ENCODE peak calls at places on chromosomes 13 and 19, in four cellular contexts. One of them, this sample, is unnamed. For H3K27me3, the result is how much of the 10 kb centered on the place peaks cover.

GRCh38 chr19:3028305-3029069 is 593 bp downstream of the TLE2 start:
- DNase-seq in GM23248: no peak
- DNase-seq in tibial artery: no peak
- DNase-seq in left ventricle myocardium inferior: no peak
- DNase-seq in this sample: no peak

GRCh38 chr19:35404879-35405622 is 34.2 kb downstream of the GPR42 start:
- DNase-seq in GM23248: peak
- DNase-seq in tibial artery: no peak
- DNase-seq in left ventricle myocardium inferior: no peak
- DNase-seq in this sample: peak

GRCh38 chr13:74287672-74288169 is 153.5 kb upstream of the KLF12 start:
- DNase-seq in GM23248: peak
- DNase-seq in tibial artery: peak
- DNase-seq in left ventricle myocardium inferior: peak
- DNase-seq in this sample: peak

GRCh38 chr13:75876371-75877050 is 240.4 kb downstream of the LMO7 start:
- DNase-seq in GM23248: peak
- DNase-seq in tibial artery: peak
- DNase-seq in left ventricle myocardium inferior: peak
- DNase-seq in this sample: peak

GRCh38 chr19:14507704-14508246 is 10.4 kb downstream of the DNAJB1 start:
- DNase-seq in GM23248: peak
- DNase-seq in tibial artery: no peak
- DNase-seq in left ventricle myocardium inferior: no peak
- DNase-seq in this sample: peak

GRCh38 chr13:20654156-20654555 is 49.3 kb upstream of the IL17D start:
- DNase-seq in GM23248: peak
- DNase-seq in tibial artery: no peak
- DNase-seq in left ventricle myocardium inferior: no peak
- DNase-seq in this sample: peak

GRCh38 chr13:25137624-25137892 is 34.5 kb downstream of the AMER2 start:
- DNase-seq in GM23248: no peak
- DNase-seq in tibial artery: no peak
- DNase-seq in left ventricle myocardium inferior: no peak
- DNase-seq in this sample: no peak

GRCh38 chr19:1736916-1737315 is 16.4 kb upstream of the ONECUT3 start:
- DNase-seq in GM23248: no peak
- DNase-seq in tibial artery: no peak
- DNase-seq in left ventricle myocardium inferior: no peak
- DNase-seq in this sample: no peak

GRCh38 chr19:57362419-57362818 is 932 bp upstream of the TRAPPC2B start:
- DNase-seq in GM23248: no peak
- DNase-seq in tibial artery: no peak
- DNase-seq in left ventricle myocardium inferior: no peak
- DNase-seq in this sample: no peak

GRCh38 chr13:40657961-40658360 is 8.5 kb downstream of the FOXO1 start:
- DNase-seq in GM23248: no peak
- DNase-seq in tibial artery: no peak
- DNase-seq in left ventricle myocardium inferior: no peak
- DNase-seq in this sample: no peak

GRCh38 chr19:1507763-1508506 is 4.9 kb downstream of the ADAMTSL5 start:
- DNase-seq in GM23248: peak
- DNase-seq in tibial artery: peak
- DNase-seq in left ventricle myocardium inferior: peak
- DNase-seq in this sample: peak

GRCh38 chr13:112972258-112972657 is 3.2 kb downstream of the MCF2L start:
- DNase-seq in GM23248: no peak
- DNase-seq in tibial artery: no peak
- DNase-seq in left ventricle myocardium inferior: no peak
- DNase-seq in this sample: no peak
- H3K27me3 ChIP-seq in GM23248: half or more
- H3K27me3 ChIP-seq in tibial artery: half or more
- H3K27me3 ChIP-seq in left ventricle myocardium inferior: under half
- H3K27me3 ChIP-seq in this sample: under half

DNA sequence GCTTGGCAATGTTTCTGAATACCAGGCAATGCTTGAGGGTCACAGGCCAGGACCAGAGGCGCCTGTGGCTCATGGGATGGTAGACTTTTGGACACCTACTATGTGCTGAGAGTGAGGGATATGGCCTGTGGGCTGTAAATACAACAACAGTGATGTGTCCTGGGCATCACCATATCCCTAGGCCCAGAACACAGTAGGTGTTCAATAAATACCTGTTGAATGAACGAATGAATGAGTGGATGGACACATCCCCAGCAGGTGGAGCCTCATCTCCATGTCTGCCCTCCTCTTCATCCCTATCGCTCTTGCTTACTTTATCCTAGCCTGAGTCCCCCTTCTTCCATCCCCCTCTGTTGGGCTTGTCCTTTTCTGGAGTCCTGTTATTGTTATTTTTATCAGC is 16.5 kb upstream of the NANOS2 start:
- DNase-seq in GM23248: no peak
- DNase-seq in tibial artery: no peak
- DNase-seq in left ventricle myocardium inferior: no peak
- DNase-seq in this sample: no peak
- H3K27me3 ChIP-seq in GM23248: under half
- H3K27me3 ChIP-seq in tibial artery: under half
- H3K27me3 ChIP-seq in left ventricle myocardium inferior: half or more
- H3K27me3 ChIP-seq in this sample: under half

DNA sequence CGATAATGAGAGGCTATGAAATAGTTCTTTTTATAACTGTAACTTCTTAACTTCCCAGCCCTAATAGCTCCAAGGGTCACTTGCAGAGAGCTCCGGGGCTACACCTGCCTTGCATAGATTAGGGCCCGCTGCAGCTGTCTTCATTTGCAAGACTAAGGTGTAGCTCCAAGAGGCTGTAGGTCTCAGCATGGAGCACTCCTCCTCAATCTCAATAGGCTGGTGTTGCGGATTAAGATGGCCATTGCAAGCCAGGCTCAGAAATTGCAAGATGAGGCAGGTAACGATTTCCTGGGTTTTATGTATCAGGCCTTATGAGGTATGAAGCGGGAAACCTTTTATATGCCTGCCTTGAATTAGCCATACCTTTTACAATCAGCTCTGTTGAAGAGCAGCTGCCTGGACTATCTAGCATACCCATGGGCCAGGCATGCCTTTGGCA is 185.7 kb downstream of the TM9SF2 start:
- DNase-seq in GM23248: no peak
- DNase-seq in tibial artery: no peak
- DNase-seq in left ventricle myocardium inferior: no peak
- DNase-seq in this sample: no peak
- H3K27me3 ChIP-seq in GM23248: under half
- H3K27me3 ChIP-seq in tibial artery: under half
- H3K27me3 ChIP-seq in left ventricle myocardium inferior: under half
- H3K27me3 ChIP-seq in this sample: under half

GRCh38 chr19:45468159-45468651 is 409 bp downstream of the FOSB start:
- DNase-seq in GM23248: peak
- DNase-seq in tibial artery: no peak
- DNase-seq in left ventricle myocardium inferior: no peak
- DNase-seq in this sample: no peak

GRCh38 chr19:45469835-45470146 is 2.0 kb downstream of the FOSB start:
- DNase-seq in GM23248: no peak
- DNase-seq in tibial artery: no peak
- DNase-seq in left ventricle myocardium inferior: no peak
- DNase-seq in this sample: no peak

GRCh38 chr19:45467456-45468158 is at the start of gene FOSB:
- DNase-seq in GM23248: peak
- DNase-seq in tibial artery: peak
- DNase-seq in left ventricle myocardium inferior: peak
- DNase-seq in this sample: peak

GRCh38 chr19:45469132-45469834 is 1.5 kb downstream of the FOSB start:
- DNase-seq in GM23248: peak
- DNase-seq in tibial artery: peak
- DNase-seq in left ventricle myocardium inferior: peak
- DNase-seq in this sample: peak

DNA sequence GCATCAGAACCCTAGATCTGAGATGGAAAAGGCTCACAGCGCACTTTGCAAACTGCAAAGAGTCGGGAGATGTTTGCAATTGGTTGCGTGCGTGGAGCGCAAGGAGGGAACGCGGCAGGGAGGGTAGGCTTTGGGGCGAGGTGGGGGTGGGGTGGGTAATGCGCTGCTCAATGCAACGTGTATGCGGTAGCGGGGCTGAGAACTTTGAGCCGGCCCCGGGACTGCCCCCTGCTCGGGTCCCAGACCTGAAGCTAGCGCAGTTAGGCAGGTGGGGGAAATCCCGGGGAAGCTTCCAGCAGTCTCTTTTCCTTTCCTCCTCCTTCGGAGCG is 971 bp downstream of the FOSB start:
- DNase-seq in GM23248: peak
- DNase-seq in tibial artery: no peak
- DNase-seq in left ventricle myocardium inferior: no peak
- DNase-seq in this sample: no peak
- H3K27me3 ChIP-seq in GM23248: under half
- H3K27me3 ChIP-seq in tibial artery: under half
- H3K27me3 ChIP-seq in left ventricle myocardium inferior: under half
- H3K27me3 ChIP-seq in this sample: under half

GRCh38 chr19:7730286-7731217 is 1.4 kb downstream of the CLEC4G start:
- DNase-seq in GM23248: no peak
- DNase-seq in tibial artery: no peak
- DNase-seq in left ventricle myocardium inferior: no peak
- DNase-seq in this sample: no peak
- H3K27me3 ChIP-seq in GM23248: half or more
- H3K27me3 ChIP-seq in tibial artery: half or more
- H3K27me3 ChIP-seq in left ventricle myocardium inferior: half or more
- H3K27me3 ChIP-seq in this sample: half or more

GRCh38 chr19:45025264-45025663 is 13.6 kb upstream of the CLASRP start:
- DNase-seq in GM23248: no peak
- DNase-seq in tibial artery: no peak
- DNase-seq in left ventricle myocardium inferior: no peak
- DNase-seq in this sample: no peak
- H3K27me3 ChIP-seq in GM23248: under half
- H3K27me3 ChIP-seq in tibial artery: under half
- H3K27me3 ChIP-seq in left ventricle myocardium inferior: under half
- H3K27me3 ChIP-seq in this sample: under half